ENCODE peak calls at places on chromosome 22, in five cellular contexts. One of them, this sample, is unnamed.

GRCh38 chr22:37201066-37201820 is 11.0 kb downstream of the SSTR3 start:
- DNase-seq in A549: no peak
- DNase-seq in uterus: no peak
- DNase-seq in heart left ventricle: no peak
- DNase-seq in PC-3: no peak
- DNase-seq in this sample: no peak

GRCh38 chr22:28750471-28750881 is 8.6 kb downstream of the HSCB start:
- DNase-seq in uterus: no peak
- DNase-seq in PC-3: peak
- DNase-seq in heart left ventricle: no peak
- DNase-seq in A549: no peak
- DNase-seq in this sample: no peak

GRCh38 chr22:38141574-38141973 is 31.1 kb upstream of the BAIAP2L2 start:
- DNase-seq in heart left ventricle: no peak
- DNase-seq in A549: no peak
- DNase-seq in uterus: no peak
- DNase-seq in PC-3: no peak
- DNase-seq in this sample: no peak

GRCh38 chr22:48397531-48398180 is 1430.0 kb downstream of the BRD1 start:
- DNase-seq in uterus: no peak
- DNase-seq in heart left ventricle: no peak
- DNase-seq in A549: no peak
- DNase-seq in PC-3: no peak
- DNase-seq in this sample: no peak

GRCh38 chr22:19844423-19845368 is 10.0 kb downstream of the GNB1L start:
- DNase-seq in heart left ventricle: peak
- DNase-seq in uterus: no peak
- DNase-seq in A549: no peak
- DNase-seq in PC-3: peak
- DNase-seq in this sample: no peak

GRCh38 chr22:38835888-38836301 is 7.9 kb downstream of the NPTXR start:
- DNase-seq in A549: no peak
- DNase-seq in uterus: no peak
- DNase-seq in heart left ventricle: no peak
- DNase-seq in PC-3: peak
- DNase-seq in this sample: no peak

GRCh38 chr22:37230673-37231405 is 13.2 kb downstream of the RAC2 start:
- DNase-seq in uterus: no peak
- DNase-seq in heart left ventricle: no peak
- DNase-seq in A549: no peak
- DNase-seq in PC-3: no peak
- DNase-seq in this sample: no peak

GRCh38 chr22:34851918-34852662 is 213.9 kb upstream of the ISX start:
- DNase-seq in A549: no peak
- DNase-seq in uterus: no peak
- DNase-seq in heart left ventricle: no peak
- DNase-seq in PC-3: no peak
- DNase-seq in this sample: no peak

GRCh38 chr22:18947905-18948304 is 11.8 kb upstream of the PRODH start:
- DNase-seq in heart left ventricle: no peak
- DNase-seq in A549: no peak
- DNase-seq in PC-3: no peak
- DNase-seq in uterus: no peak
- DNase-seq in this sample: no peak

GRCh38 chr22:41327124-41327523 is 25.8 kb downstream of the ZC3H7B start:
- DNase-seq in A549: no peak
- DNase-seq in uterus: no peak
- DNase-seq in PC-3: no peak
- DNase-seq in heart left ventricle: no peak
- DNase-seq in this sample: no peak
- TF ChIP-seq CTCF in A549: no peak
- TF ChIP-seq CTCF in uterus: no peak
- TF ChIP-seq CTCF in PC-3: no peak
- TF ChIP-seq CTCF in heart left ventricle: no peak
- TF ChIP-seq CTCF in this sample: no peak

DNA sequence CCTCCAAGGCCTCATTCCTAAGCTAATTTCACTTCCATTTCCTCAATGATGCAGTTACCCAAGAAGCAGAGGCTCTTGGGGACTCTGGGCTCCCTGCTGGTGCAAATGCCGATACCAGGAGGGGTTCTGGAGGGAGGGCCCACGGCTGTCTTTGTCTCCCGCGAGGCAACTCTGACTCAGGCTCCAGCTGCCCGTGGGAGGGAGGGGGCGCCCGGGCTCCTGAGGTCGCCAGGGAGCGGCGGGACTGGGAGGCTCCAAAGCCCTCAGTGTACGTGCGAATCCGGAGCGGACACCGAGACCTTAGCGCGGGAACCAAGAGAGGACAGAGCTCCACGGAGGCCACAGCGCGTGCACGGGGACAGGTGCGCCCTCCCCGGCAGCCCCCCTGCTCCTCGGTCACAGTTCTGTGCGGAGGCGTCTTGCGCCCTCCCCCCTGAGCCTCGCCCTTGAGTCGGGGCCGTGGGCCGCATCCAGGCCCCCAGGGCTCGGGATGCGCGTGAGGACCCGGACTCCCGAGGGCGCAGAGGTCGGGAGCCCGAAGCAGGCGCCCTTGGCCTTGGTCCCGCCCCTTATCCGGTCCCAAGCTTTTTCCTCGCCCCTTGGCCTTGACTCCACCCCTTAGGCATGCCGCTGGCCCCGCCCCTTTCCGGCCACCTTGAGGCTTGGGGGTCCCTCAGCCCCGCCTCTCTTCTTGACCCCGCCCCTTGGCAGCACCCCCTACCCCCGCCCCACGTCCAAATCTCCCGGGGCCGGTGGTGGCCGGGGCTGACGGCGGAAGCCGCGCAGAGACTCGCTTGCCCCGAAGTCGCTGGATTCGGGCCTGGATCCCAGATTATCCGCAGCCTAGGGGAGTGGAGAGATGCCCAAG is 4.7 kb upstream of the SHISA8 start:
- DNase-seq in uterus: no peak
- DNase-seq in A549: no peak
- DNase-seq in heart left ventricle: peak
- DNase-seq in PC-3: no peak
- DNase-seq in this sample: peak
- H3K27ac ChIP-seq in uterus: no peak
- H3K27ac ChIP-seq in A549: no peak
- H3K27ac ChIP-seq in heart left ventricle: peak
- H3K27ac ChIP-seq in PC-3: no peak
- H3K27ac ChIP-seq in this sample: no peak

GRCh38 chr22:33030923-33031525 is 27.2 kb downstream of the SYN3 start:
- DNase-seq in PC-3: no peak
- DNase-seq in A549: no peak
- DNase-seq in uterus: no peak
- DNase-seq in heart left ventricle: no peak
- DNase-seq in this sample: peak
- H3K4me3 ChIP-seq in PC-3: no peak
- H3K4me3 ChIP-seq in A549: no peak
- H3K4me3 ChIP-seq in uterus: no peak
- H3K4me3 ChIP-seq in heart left ventricle: no peak
- H3K4me3 ChIP-seq in this sample: no peak

DNA sequence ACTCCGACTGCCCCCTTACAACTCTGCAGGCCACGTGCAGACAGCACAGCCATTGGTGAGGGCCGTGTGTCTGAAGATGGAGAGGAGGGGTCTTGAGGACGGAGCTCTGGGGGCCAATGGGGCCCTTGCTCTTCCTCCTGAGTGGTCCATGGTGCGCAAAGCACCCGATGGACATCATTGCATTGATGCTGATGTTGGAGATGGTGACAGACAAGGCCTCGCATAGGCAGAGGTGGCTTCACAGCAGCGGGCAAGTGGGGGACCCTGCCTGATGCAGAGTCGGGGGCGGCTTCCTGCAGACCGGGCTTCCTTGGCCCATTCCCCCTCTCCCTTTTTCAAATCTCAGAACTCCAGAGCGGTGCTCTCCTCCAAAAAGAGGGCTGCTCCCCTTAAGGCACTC is 278.4 kb downstream of the BRD1 start:
- DNase-seq in uterus: no peak
- DNase-seq in heart left ventricle: peak
- DNase-seq in PC-3: no peak
- DNase-seq in A549: no peak
- DNase-seq in this sample: no peak
- TF ChIP-seq CTCF in uterus: no peak
- TF ChIP-seq CTCF in heart left ventricle: no peak
- TF ChIP-seq CTCF in PC-3: no peak
- TF ChIP-seq CTCF in A549: no peak
- TF ChIP-seq CTCF in this sample: no peak

GRCh38 chr22:47032091-47032943 is 269.9 kb downstream of the TBC1D22A start:
- DNase-seq in uterus: no peak
- DNase-seq in A549: no peak
- DNase-seq in PC-3: no peak
- DNase-seq in heart left ventricle: peak
- DNase-seq in this sample: no peak
- H3K27ac ChIP-seq in uterus: no peak
- H3K27ac ChIP-seq in A549: no peak
- H3K27ac ChIP-seq in PC-3: no peak
- H3K27ac ChIP-seq in heart left ventricle: no peak
- H3K27ac ChIP-seq in this sample: no peak

DNA sequence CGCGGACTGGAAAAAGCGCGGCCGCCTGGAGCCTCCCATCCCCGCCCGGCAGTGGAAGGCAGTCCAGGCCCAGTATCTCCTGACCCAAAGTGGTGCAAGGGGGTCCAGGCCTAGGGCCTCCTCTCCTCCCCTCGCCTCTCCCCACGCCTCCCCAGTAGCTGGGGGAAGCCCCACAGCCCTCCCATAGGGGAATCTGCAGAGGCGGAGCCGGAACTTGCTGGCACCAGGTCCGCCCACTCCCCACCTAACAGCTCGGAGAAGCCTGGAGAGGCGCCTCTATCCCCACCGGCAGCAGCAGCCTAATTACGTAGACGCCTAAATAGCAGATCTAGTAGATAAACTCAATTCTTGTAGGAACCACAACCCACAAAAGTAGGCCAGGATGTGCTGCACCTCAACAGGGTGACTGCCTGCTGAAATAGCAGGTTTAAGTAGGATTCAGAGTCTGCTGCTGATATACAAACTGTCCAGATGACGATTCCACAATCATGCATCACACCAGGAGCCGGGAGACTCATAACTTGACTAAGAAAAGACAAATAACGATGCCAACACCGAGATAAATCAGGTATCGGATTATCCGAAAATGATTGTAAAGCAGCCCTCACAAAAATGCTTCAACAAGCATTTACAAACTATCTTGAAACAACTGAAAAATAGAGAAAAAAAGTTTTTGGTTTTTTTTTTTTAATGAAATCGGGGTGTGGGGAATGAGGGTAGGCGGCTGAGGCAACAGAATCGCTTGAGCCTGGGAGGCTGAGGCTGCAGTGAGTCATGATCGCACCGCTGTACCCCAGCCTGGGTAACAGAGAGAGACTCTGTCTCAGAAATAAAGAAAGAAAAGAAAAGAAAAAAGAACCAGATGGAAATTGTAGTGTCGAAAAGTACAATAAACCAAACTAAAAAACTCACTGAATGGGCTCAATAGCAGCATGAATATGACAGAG is 11.4 kb upstream of the BRD1 start:
- DNase-seq in uterus: no peak
- DNase-seq in PC-3: no peak
- DNase-seq in A549: no peak
- DNase-seq in heart left ventricle: peak
- DNase-seq in this sample: no peak
- H3K4me3 ChIP-seq in uterus: no peak
- H3K4me3 ChIP-seq in PC-3: no peak
- H3K4me3 ChIP-seq in A549: no peak
- H3K4me3 ChIP-seq in heart left ventricle: no peak
- H3K4me3 ChIP-seq in this sample: no peak

DNA sequence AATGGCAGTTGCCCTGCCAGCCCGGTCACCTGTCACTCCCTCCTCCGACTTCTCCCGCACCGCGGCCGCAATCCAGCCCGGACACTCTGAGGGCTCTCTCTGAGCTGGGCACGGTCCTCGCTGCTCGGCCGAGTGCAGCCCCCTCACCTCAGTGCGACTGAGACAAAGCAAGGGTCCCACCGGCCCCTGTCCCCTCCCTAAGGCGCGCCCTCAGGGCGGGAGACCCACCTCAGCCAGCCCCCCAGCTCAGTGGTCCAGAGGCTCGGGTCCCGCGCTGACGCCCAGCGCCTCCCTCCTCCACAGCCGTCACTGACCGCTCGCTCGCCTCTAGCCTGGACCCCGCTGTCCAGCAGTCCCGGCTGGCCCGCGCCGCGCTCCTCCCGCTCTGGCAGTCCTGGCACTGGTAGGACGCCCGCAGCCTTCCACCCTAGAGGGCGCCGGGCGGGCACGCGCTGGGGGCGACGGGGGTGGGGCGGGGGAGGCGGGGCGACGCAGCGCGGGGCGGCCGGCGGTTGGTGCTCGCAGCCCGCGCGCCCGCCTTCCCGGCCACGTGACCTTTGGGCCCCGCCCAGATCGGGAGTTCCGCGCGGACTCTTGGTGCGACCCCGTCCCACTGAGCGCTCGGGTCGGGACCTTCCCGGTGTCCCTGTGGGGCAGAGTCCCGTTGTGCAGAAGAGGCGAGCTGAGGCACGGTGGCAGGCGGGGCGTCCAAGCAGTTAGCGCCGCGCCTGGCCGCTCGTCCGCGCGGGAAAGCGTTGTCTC is 7.9 kb upstream of the L3MBTL2 start:
- DNase-seq in uterus: peak
- DNase-seq in PC-3: peak
- DNase-seq in A549: peak
- DNase-seq in heart left ventricle: peak
- DNase-seq in this sample: peak
- TF ChIP-seq CTCF in uterus: peak
- TF ChIP-seq CTCF in PC-3: no peak
- TF ChIP-seq CTCF in A549: peak
- TF ChIP-seq CTCF in heart left ventricle: no peak
- TF ChIP-seq CTCF in this sample: peak

DNA sequence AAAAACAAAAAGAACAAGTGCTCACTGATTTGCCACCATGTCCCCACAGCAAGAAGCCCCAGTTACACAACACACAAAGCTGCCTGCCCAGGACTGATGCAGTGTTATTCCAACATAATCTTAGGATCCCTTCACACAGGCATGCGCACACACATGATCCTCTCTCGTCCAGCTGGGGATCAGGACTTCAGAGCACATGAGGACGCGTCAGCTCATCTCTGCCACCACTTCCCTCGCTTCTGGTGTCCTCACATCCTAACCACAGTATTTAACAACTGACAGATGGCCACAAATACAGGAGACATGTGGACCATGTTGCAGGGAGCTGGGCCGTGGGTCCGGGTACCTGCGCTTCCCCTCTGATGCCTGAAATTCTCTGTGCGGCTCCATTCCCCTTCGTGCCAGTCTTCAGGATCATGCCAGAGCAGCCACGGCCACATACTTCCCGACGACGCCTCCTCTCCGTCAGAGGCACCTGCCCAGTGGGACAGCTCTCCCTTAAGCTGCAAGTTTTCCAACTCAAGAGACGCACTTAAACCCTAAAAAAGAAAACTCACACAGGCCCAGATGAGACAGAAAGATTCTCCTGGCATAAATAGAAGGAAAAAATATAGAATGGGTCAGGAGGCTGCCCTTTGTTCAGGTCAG is 68.3 kb downstream of the PACSIN2 start:
- DNase-seq in uterus: no peak
- DNase-seq in heart left ventricle: no peak
- DNase-seq in A549: no peak
- DNase-seq in PC-3: no peak
- DNase-seq in this sample: peak
- H3K27ac ChIP-seq in uterus: peak
- H3K27ac ChIP-seq in heart left ventricle: peak
- H3K27ac ChIP-seq in A549: peak
- H3K27ac ChIP-seq in PC-3: peak
- H3K27ac ChIP-seq in this sample: peak

GRCh38 chr22:30979932-30980331 is 10.9 kb downstream of the TUG1 start:
- DNase-seq in A549: no peak
- DNase-seq in heart left ventricle: no peak
- DNase-seq in uterus: no peak
- DNase-seq in PC-3: no peak
- DNase-seq in this sample: no peak
- H3K4me3 ChIP-seq in A549: no peak
- H3K4me3 ChIP-seq in heart left ventricle: no peak
- H3K4me3 ChIP-seq in uterus: no peak
- H3K4me3 ChIP-seq in PC-3: no peak
- H3K4me3 ChIP-seq in this sample: no peak

This sample was measured in ascending aorta.